ENCODE peak calls at places on chromosomes 12 and 14, in five cellular contexts. One of them, this sample, is unnamed. For H3K4me1, the result is how much of the 10 kb centered on the place peaks cover.

GRCh38 chr14:68111733-68112270 is 292.2 kb downstream of the RAD51B start:
- DNase-seq in adrenal gland: no peak
- DNase-seq in MM.1S: no peak
- DNase-seq in heart left ventricle: no peak
- DNase-seq in GM23338: no peak
- DNase-seq in this sample: no peak

GRCh38 chr12:26434299-26434915 is 239.0 kb downstream of the SSPN start:
- DNase-seq in adrenal gland: no peak
- DNase-seq in MM.1S: peak
- DNase-seq in heart left ventricle: no peak
- DNase-seq in GM23338: peak
- DNase-seq in this sample: no peak

GRCh38 chr12:3662516-3662915 is 90.4 kb downstream of the CRACR2A start:
- DNase-seq in adrenal gland: no peak
- DNase-seq in MM.1S: no peak
- DNase-seq in heart left ventricle: no peak
- DNase-seq in GM23338: no peak
- DNase-seq in this sample: no peak

GRCh38 chr14:51602176-51602759 is 49.4 kb upstream of the FRMD6 start:
- DNase-seq in adrenal gland: no peak
- DNase-seq in MM.1S: no peak
- DNase-seq in heart left ventricle: no peak
- DNase-seq in GM23338: no peak
- DNase-seq in this sample: no peak

GRCh38 chr12:94329366-94329765 is 130.3 kb downstream of the CEP83 start:
- DNase-seq in adrenal gland: no peak
- DNase-seq in MM.1S: no peak
- DNase-seq in heart left ventricle: no peak
- DNase-seq in GM23338: no peak
- DNase-seq in this sample: no peak

GRCh38 chr12:82357340-82357739 is 847 bp downstream of the CCDC59 start:
- DNase-seq in adrenal gland: no peak
- DNase-seq in MM.1S: no peak
- DNase-seq in heart left ventricle: no peak
- DNase-seq in GM23338: no peak
- DNase-seq in this sample: no peak

GRCh38 chr12:63821781-63822251 is 22.7 kb upstream of the SRGAP1 start:
- DNase-seq in adrenal gland: no peak
- DNase-seq in MM.1S: no peak
- DNase-seq in heart left ventricle: no peak
- DNase-seq in GM23338: peak
- DNase-seq in this sample: no peak

GRCh38 chr14:26851793-26852192 is 254.0 kb upstream of the NOVA1 start:
- DNase-seq in adrenal gland: no peak
- DNase-seq in MM.1S: no peak
- DNase-seq in heart left ventricle: no peak
- DNase-seq in GM23338: no peak
- DNase-seq in this sample: no peak

GRCh38 chr12:99644629-99645028 is 2.9 kb upstream of the GARIN6 start:
- DNase-seq in adrenal gland: no peak
- DNase-seq in MM.1S: no peak
- DNase-seq in heart left ventricle: no peak
- DNase-seq in GM23338: no peak
- DNase-seq in this sample: no peak

DNA sequence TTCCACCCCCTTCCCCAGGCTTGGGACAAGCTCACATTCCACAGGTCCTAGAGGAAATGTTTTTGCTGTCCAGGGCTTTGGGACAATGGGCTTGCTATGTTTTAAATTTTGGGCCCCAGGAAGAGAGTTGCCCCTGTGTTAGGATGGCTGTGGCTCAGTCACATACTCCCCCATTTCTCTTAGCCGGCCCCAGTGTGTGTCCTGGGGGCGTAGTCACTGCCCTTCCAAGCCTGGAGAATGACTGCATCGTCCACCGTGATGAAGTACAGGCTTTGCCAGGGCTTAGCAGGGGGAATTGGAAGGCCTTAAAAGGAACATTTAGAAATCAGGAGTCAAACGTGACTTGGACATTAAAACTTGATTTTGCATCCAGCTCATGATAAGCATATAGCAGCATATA is 293.6 kb downstream of the CACNA1C start:
- DNase-seq in adrenal gland: no peak
- DNase-seq in MM.1S: no peak
- DNase-seq in heart left ventricle: no peak
- DNase-seq in GM23338: no peak
- DNase-seq in this sample: no peak
- H3K4me1 ChIP-seq in adrenal gland: under half
- H3K4me1 ChIP-seq in MM.1S: under half
- H3K4me1 ChIP-seq in heart left ventricle: under half
- H3K4me1 ChIP-seq in GM23338: under half
- H3K4me1 ChIP-seq in this sample: under half

GRCh38 chr12:127327986-127328385 is 939.0 kb upstream of the TMEM132C start:
- DNase-seq in adrenal gland: no peak
- DNase-seq in MM.1S: no peak
- DNase-seq in heart left ventricle: no peak
- DNase-seq in GM23338: no peak
- DNase-seq in this sample: no peak
- H3K27ac ChIP-seq in adrenal gland: no peak
- H3K27ac ChIP-seq in MM.1S: no peak
- H3K27ac ChIP-seq in heart left ventricle: no peak
- H3K27ac ChIP-seq in GM23338: no peak
- H3K27ac ChIP-seq in this sample: no peak

GRCh38 chr12:106113446-106114083 is 25.2 kb downstream of the NUAK1 start:
- DNase-seq in adrenal gland: no peak
- DNase-seq in MM.1S: peak
- DNase-seq in heart left ventricle: no peak
- DNase-seq in GM23338: no peak
- DNase-seq in this sample: no peak
- H3K4me3 ChIP-seq in adrenal gland: no peak
- H3K4me3 ChIP-seq in MM.1S: peak
- H3K4me3 ChIP-seq in heart left ventricle: no peak
- H3K4me3 ChIP-seq in GM23338: no peak
- H3K4me3 ChIP-seq in this sample: no peak

DNA sequence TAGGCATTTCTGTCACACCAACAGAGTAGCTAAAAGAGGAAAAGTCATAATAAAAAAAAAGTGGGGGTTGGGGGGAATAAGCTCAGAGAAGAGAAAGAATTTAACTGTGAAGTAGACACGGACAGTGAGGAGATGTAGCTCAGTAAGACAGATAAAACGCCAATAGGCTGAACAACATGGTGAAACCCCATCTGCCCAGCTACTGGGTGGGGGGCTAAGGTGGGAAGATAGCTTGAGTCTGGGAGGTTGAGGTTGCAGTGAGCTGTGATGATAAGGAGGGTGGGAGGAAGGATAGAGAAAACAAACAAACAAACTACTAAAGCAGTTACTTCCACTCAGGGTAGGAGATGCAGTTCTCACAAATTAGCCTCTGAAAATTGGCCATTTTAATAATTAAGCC is 25.0 kb downstream of the HECTD4 start:
- DNase-seq in adrenal gland: no peak
- DNase-seq in MM.1S: no peak
- DNase-seq in heart left ventricle: no peak
- DNase-seq in GM23338: no peak
- DNase-seq in this sample: no peak
- H3K4me1 ChIP-seq in adrenal gland: under half
- H3K4me1 ChIP-seq in MM.1S: under half
- H3K4me1 ChIP-seq in heart left ventricle: under half
- H3K4me1 ChIP-seq in GM23338: under half
- H3K4me1 ChIP-seq in this sample: under half

DNA sequence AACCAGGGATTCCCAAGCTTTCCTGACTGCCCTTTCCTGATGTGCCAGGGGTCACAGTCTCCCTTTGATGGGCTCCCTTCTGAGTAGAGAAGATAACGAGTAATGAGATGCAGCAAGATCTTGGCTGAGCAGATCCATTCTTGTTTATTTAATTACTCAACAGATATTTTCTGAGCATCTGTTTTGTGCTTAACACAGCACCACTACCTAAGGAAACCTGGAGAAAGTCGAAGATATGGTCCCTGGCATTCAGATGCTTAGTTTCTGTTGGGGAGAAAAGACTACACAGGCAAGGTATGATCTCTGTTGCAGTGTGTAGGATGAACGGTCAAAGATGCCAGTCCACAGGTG is 3.9 kb downstream of the AJUBA start:
- DNase-seq in adrenal gland: no peak
- DNase-seq in MM.1S: no peak
- DNase-seq in heart left ventricle: no peak
- DNase-seq in GM23338: no peak
- DNase-seq in this sample: no peak
- H3K27ac ChIP-seq in adrenal gland: no peak
- H3K27ac ChIP-seq in MM.1S: no peak
- H3K27ac ChIP-seq in heart left ventricle: peak
- H3K27ac ChIP-seq in GM23338: peak
- H3K27ac ChIP-seq in this sample: no peak

GRCh38 chr12:27869567-27869966 is 89.5 kb upstream of the MANSC4 start:
- DNase-seq in adrenal gland: no peak
- DNase-seq in MM.1S: no peak
- DNase-seq in heart left ventricle: peak
- DNase-seq in GM23338: peak
- DNase-seq in this sample: no peak
- H3K4me3 ChIP-seq in adrenal gland: no peak
- H3K4me3 ChIP-seq in MM.1S: no peak
- H3K4me3 ChIP-seq in heart left ventricle: no peak
- H3K4me3 ChIP-seq in GM23338: no peak
- H3K4me3 ChIP-seq in this sample: no peak

GRCh38 chr12:98515368-98516183 is at the start of gene TMPO:
- DNase-seq in adrenal gland: peak
- DNase-seq in MM.1S: peak
- DNase-seq in heart left ventricle: peak
- DNase-seq in GM23338: peak
- DNase-seq in this sample: peak
- H3K4me1 ChIP-seq in adrenal gland: under half
- H3K4me1 ChIP-seq in MM.1S: under half
- H3K4me1 ChIP-seq in heart left ventricle: under half
- H3K4me1 ChIP-seq in GM23338: under half
- H3K4me1 ChIP-seq in this sample: under half

DNA sequence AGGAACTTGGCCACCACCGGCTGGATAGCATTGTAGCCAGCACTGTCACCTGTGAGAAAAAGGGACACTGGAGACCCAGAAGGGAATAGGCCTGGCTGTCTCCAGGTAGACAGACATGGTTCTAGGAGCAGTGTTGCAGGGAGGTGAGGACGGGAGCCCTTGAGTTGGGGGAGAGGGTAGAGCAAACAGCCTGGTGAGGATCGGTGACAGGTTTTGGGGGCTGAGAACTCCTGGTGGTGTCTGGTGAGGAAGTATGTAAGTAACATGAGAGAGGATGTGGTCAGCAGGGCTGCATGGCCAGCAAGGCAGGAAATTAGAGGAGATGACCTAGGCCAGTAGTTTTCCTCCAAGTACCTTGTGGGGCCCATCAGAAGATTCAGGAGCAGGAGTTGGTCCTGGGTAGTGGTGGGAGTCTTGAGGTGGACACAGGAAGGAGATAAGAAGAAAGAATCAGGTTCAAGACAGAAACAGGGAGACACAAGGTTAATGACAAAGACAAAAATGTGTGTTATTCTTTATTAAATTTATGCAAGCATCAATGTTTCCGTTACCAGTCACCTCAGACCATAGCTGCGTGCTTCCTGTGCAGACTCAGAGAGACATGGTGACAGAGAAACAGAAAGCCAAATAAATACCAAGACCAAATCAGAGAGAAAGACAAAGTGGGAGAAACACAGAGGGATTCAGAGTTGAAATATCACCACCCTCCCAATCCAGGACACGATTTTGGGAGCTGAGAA is at the start of gene ARHGAP9:
- DNase-seq in adrenal gland: no peak
- DNase-seq in MM.1S: no peak
- DNase-seq in heart left ventricle: no peak
- DNase-seq in GM23338: no peak
- DNase-seq in this sample: no peak
- H3K27ac ChIP-seq in adrenal gland: peak
- H3K27ac ChIP-seq in MM.1S: no peak
- H3K27ac ChIP-seq in heart left ventricle: peak
- H3K27ac ChIP-seq in GM23338: no peak
- H3K27ac ChIP-seq in this sample: no peak